ENCODE peak calls at places on chromosomes 13 and 19, in nine cellular contexts. Q, I, M, R, L, H, D, U and A are unnamed samples.

GRCh38 chr13:27954406-27954851 is 14.7 kb downstream of the CDX2 start:
- DNase-seq in L (no peak), R (no peak), U (no peak), M (no peak), I (peak; percentile 60), H (peak; percentile 5), D (no peak), Q (peak; percentile 80), A (no peak)

GRCh38 chr13:50936681-50937080 is 27.1 kb downstream of the RNASEH2B start:
- DNase-seq in R (no peak), Q (no peak), M (no peak), H (no peak), U (no peak), I (peak; percentile 52), D (no peak), L (no peak), A (no peak)

GRCh38 chr19:58261600-58261967 is 17.2 kb upstream of the ZNF8 start:
- DNase-seq in M (no peak), I (no peak), L (no peak), D (no peak), R (no peak), U (no peak), Q (no peak), H (no peak), A (no peak)

GRCh38 chr19:18832331-18833140 is 777 bp downstream of the UPF1 start:
- DNase-seq in H (peak; percentile 53), U (no peak), I (peak; percentile 51), R (no peak), M (no peak), L (no peak), D (peak; percentile 26), Q (peak; percentile 73), A (no peak)

GRCh38 chr13:95524270-95524901 is 28.1 kb upstream of the CLDN10 start:
- DNase-seq in M (no peak), Q (no peak), U (no peak), D (no peak), I (no peak), L (no peak), R (no peak), H (no peak), A (no peak)

GRCh38 chr13:98254541-98254940 is 77.5 kb upstream of the RNF113B start:
- DNase-seq in I (peak; percentile 71), Q (no peak), L (no peak), D (no peak), M (no peak), U (no peak), H (no peak), R (no peak), A (no peak)

GRCh38 chr13:97125810-97126738 is 96.1 kb upstream of the MBNL2 start:
- DNase-seq in L (no peak), R (no peak), I (no peak), H (no peak), D (no peak), M (no peak), U (no peak), Q (no peak), A (no peak)

GRCh38 chr13:31322025-31322424 is 122.2 kb downstream of the B3GLCT start:
- DNase-seq in I (peak; percentile 11), M (no peak), D (no peak), L (no peak), U (no peak), H (peak; percentile 4), Q (no peak), R (no peak), A (no peak)

GRCh38 chr13:23432589-23432988 is 913 bp downstream of the SACS start:
- DNase-seq in U (no peak), I (no peak), R (no peak), D (no peak), L (no peak), Q (no peak), M (no peak), H (no peak), A (no peak)

GRCh38 chr13:20566917-20567755 is at the start of gene IFT88:
- DNase-seq in R (peak; percentile 64), Q (peak; percentile 98), D (peak; percentile 86), M (peak; percentile 76), L (peak; percentile 95), U (peak; percentile 65), H (peak; percentile 88), I (peak; percentile 91), A (peak; percentile 93)

GRCh38 chr13:101217086-101217485 is 199.2 kb downstream of the NALCN start:
- DNase-seq in R (no peak), I (no peak), M (no peak), U (no peak), D (no peak), L (no peak), Q (no peak), H (no peak), A (no peak)

GRCh38 chr13:107799001-107799400 is 416.3 kb downstream of the LIG4 start:
- DNase-seq in D (no peak), U (no peak), R (no peak), I (no peak), Q (no peak), H (no peak), M (no peak), L (no peak), A (no peak)

GRCh38 chr13:24060993-24061392 is 99.5 kb upstream of the SPATA13 start:
- DNase-seq in Q (no peak), U (no peak), M (no peak), L (no peak), R (no peak), D (no peak), H (no peak), I (no peak), A (no peak)

GRCh38 chr19:17348700-17349099 is 11.3 kb downstream of the GTPBP3 start:
- DNase-seq in Q (no peak), D (no peak), R (no peak), L (peak; percentile 53), H (peak; percentile 69), I (peak; percentile 81), M (no peak), U (no peak), A (no peak)

GRCh38 chr19:17248011-17248776 is 2.5 kb upstream of the NR2F6 start:
- DNase-seq in M (no peak), R (no peak), Q (no peak), U (no peak), I (peak; percentile 32), L (no peak), H (no peak), D (no peak), A (no peak)

GRCh38 chr19:54478677-54479266 is 5.7 kb upstream of the CDC42EP5 start:
- DNase-seq in R (no peak), Q (no peak), D (no peak), L (no peak), H (peak; percentile 43), U (no peak), I (peak; percentile 73), M (no peak), A (no peak)

GRCh38 chr19:42074513-42075363 is 1.2 kb upstream of the ZNF574 start:
- DNase-seq in I (no peak), L (no peak), R (no peak), M (no peak), H (no peak), D (peak; percentile 28), Q (peak; percentile 75), U (no peak), A (no peak)